ENCODE peak calls at places on chromosomes 6 and 20, in nine cellular contexts. One of them, this sample, is unnamed.

GRCh38 chr20:49906615-49907154 is 8.6 kb downstream of the SPATA2 start:
- DNase-seq in mesothelial cell of epicardium: no peak
- DNase-seq in NB4: no peak
- DNase-seq in AG10803: no peak
- DNase-seq in nephron progenitor cell: no peak
- DNase-seq in anterior cingulate cortex: no peak
- DNase-seq in OCI-LY7: no peak
- DNase-seq in transverse colon: no peak
- DNase-seq in A172: no peak
- DNase-seq in this sample: no peak

GRCh38 chr6:125304970-125305369 is 3.2 kb upstream of the HDDC2 start:
- DNase-seq in mesothelial cell of epicardium: no peak
- DNase-seq in NB4: no peak
- DNase-seq in AG10803: no peak
- DNase-seq in nephron progenitor cell: no peak
- DNase-seq in anterior cingulate cortex: no peak
- DNase-seq in OCI-LY7: no peak
- DNase-seq in transverse colon: no peak
- DNase-seq in A172: no peak
- DNase-seq in this sample: no peak

GRCh38 chr6:100693249-100693927 is 187.7 kb downstream of the ASCC3 start:
- DNase-seq in mesothelial cell of epicardium: no peak
- DNase-seq in NB4: no peak
- DNase-seq in AG10803: no peak
- DNase-seq in nephron progenitor cell: no peak
- DNase-seq in anterior cingulate cortex: no peak
- DNase-seq in OCI-LY7: no peak
- DNase-seq in transverse colon: no peak
- DNase-seq in A172: no peak
- DNase-seq in this sample: no peak

GRCh38 chr6:94045473-94045872 is 626.1 kb upstream of the EPHA7 start:
- DNase-seq in mesothelial cell of epicardium: no peak
- DNase-seq in NB4: no peak
- DNase-seq in AG10803: no peak
- DNase-seq in nephron progenitor cell: no peak
- DNase-seq in anterior cingulate cortex: no peak
- DNase-seq in OCI-LY7: no peak
- DNase-seq in transverse colon: no peak
- DNase-seq in A172: no peak
- DNase-seq in this sample: no peak

GRCh38 chr6:4672772-4673171 is 103.4 kb upstream of the CDYL start:
- DNase-seq in mesothelial cell of epicardium: no peak
- DNase-seq in NB4: no peak
- DNase-seq in AG10803: peak
- DNase-seq in nephron progenitor cell: no peak
- DNase-seq in anterior cingulate cortex: no peak
- DNase-seq in OCI-LY7: no peak
- DNase-seq in transverse colon: no peak
- DNase-seq in A172: no peak
- DNase-seq in this sample: no peak

GRCh38 chr20:37556538-37556937 is 28.9 kb upstream of the BLCAP start:
- DNase-seq in mesothelial cell of epicardium: no peak
- DNase-seq in NB4: no peak
- DNase-seq in AG10803: no peak
- DNase-seq in nephron progenitor cell: no peak
- DNase-seq in anterior cingulate cortex: no peak
- DNase-seq in OCI-LY7: no peak
- DNase-seq in transverse colon: no peak
- DNase-seq in A172: no peak
- DNase-seq in this sample: no peak

GRCh38 chr6:168123165-168123911 is 44.3 kb upstream of the FRMD1 start:
- DNase-seq in mesothelial cell of epicardium: peak
- DNase-seq in NB4: no peak
- DNase-seq in AG10803: no peak
- DNase-seq in nephron progenitor cell: no peak
- DNase-seq in anterior cingulate cortex: no peak
- DNase-seq in OCI-LY7: no peak
- DNase-seq in transverse colon: no peak
- DNase-seq in A172: no peak
- DNase-seq in this sample: no peak

GRCh38 chr20:47484303-47484702 is 17.4 kb upstream of the NCOA3 start:
- DNase-seq in mesothelial cell of epicardium: no peak
- DNase-seq in NB4: no peak
- DNase-seq in AG10803: no peak
- DNase-seq in nephron progenitor cell: no peak
- DNase-seq in anterior cingulate cortex: no peak
- DNase-seq in OCI-LY7: peak
- DNase-seq in transverse colon: no peak
- DNase-seq in A172: no peak
- DNase-seq in this sample: no peak

GRCh38 chr6:144551339-144551738 is 266.2 kb downstream of the UTRN start:
- DNase-seq in mesothelial cell of epicardium: no peak
- DNase-seq in NB4: no peak
- DNase-seq in AG10803: no peak
- DNase-seq in nephron progenitor cell: no peak
- DNase-seq in anterior cingulate cortex: no peak
- DNase-seq in OCI-LY7: no peak
- DNase-seq in transverse colon: no peak
- DNase-seq in A172: no peak
- DNase-seq in this sample: no peak

GRCh38 chr6:137191238-137191637 is 17.8 kb upstream of the IL22RA2 start:
- DNase-seq in mesothelial cell of epicardium: no peak
- DNase-seq in NB4: no peak
- DNase-seq in AG10803: no peak
- DNase-seq in nephron progenitor cell: no peak
- DNase-seq in anterior cingulate cortex: no peak
- DNase-seq in OCI-LY7: no peak
- DNase-seq in transverse colon: no peak
- DNase-seq in A172: no peak
- DNase-seq in this sample: no peak

GRCh38 chr20:62913043-62913630 is 13.2 kb downstream of the DIDO1 start:
- DNase-seq in mesothelial cell of epicardium: no peak
- DNase-seq in NB4: no peak
- DNase-seq in AG10803: no peak
- DNase-seq in nephron progenitor cell: no peak
- DNase-seq in anterior cingulate cortex: no peak
- DNase-seq in OCI-LY7: no peak
- DNase-seq in transverse colon: no peak
- DNase-seq in A172: no peak
- DNase-seq in this sample: no peak

GRCh38 chr6:158081657-158081935 is 86.5 kb downstream of the SERAC1 start:
- DNase-seq in mesothelial cell of epicardium: no peak
- DNase-seq in NB4: peak
- DNase-seq in AG10803: no peak
- DNase-seq in nephron progenitor cell: no peak
- DNase-seq in anterior cingulate cortex: no peak
- DNase-seq in OCI-LY7: no peak
- DNase-seq in transverse colon: no peak
- DNase-seq in A172: no peak
- DNase-seq in this sample: no peak

GRCh38 chr6:149166324-149166723 is 151.2 kb upstream of the TAB2 start:
- DNase-seq in mesothelial cell of epicardium: no peak
- DNase-seq in NB4: no peak
- DNase-seq in AG10803: no peak
- DNase-seq in nephron progenitor cell: no peak
- DNase-seq in anterior cingulate cortex: no peak
- DNase-seq in OCI-LY7: no peak
- DNase-seq in transverse colon: no peak
- DNase-seq in A172: no peak
- DNase-seq in this sample: no peak

GRCh38 chr6:75579951-75580350 is 21.7 kb upstream of the SENP6 start:
- DNase-seq in mesothelial cell of epicardium: no peak
- DNase-seq in NB4: no peak
- DNase-seq in AG10803: no peak
- DNase-seq in nephron progenitor cell: no peak
- DNase-seq in anterior cingulate cortex: no peak
- DNase-seq in OCI-LY7: no peak
- DNase-seq in transverse colon: no peak
- DNase-seq in A172: peak
- DNase-seq in this sample: no peak

GRCh38 chr6:56091159-56091869 is 156.1 kb downstream of the COL21A1 start:
- DNase-seq in mesothelial cell of epicardium: no peak
- DNase-seq in NB4: peak
- DNase-seq in AG10803: peak
- DNase-seq in nephron progenitor cell: no peak
- DNase-seq in anterior cingulate cortex: no peak
- DNase-seq in OCI-LY7: no peak
- DNase-seq in transverse colon: no peak
- DNase-seq in A172: peak
- DNase-seq in this sample: peak

GRCh38 chr6:169253745-169254238 is at the start of gene THBS2:
- DNase-seq in mesothelial cell of epicardium: no peak
- DNase-seq in NB4: no peak
- DNase-seq in AG10803: peak
- DNase-seq in nephron progenitor cell: peak
- DNase-seq in anterior cingulate cortex: no peak
- DNase-seq in OCI-LY7: no peak
- DNase-seq in transverse colon: peak
- DNase-seq in A172: peak
- DNase-seq in this sample: peak

GRCh38 chr6:20200761-20201160 is 11.5 kb downstream of the MBOAT1 start:
- DNase-seq in mesothelial cell of epicardium: no peak
- DNase-seq in NB4: no peak
- DNase-seq in AG10803: peak
- DNase-seq in nephron progenitor cell: no peak
- DNase-seq in anterior cingulate cortex: no peak
- DNase-seq in OCI-LY7: no peak
- DNase-seq in transverse colon: no peak
- DNase-seq in A172: no peak
- DNase-seq in this sample: no peak

GRCh38 chr6:139944131-139944530 is 569.7 kb upstream of the CITED2 start:
- DNase-seq in mesothelial cell of epicardium: no peak
- DNase-seq in NB4: no peak
- DNase-seq in AG10803: no peak
- DNase-seq in nephron progenitor cell: no peak
- DNase-seq in anterior cingulate cortex: no peak
- DNase-seq in OCI-LY7: no peak
- DNase-seq in transverse colon: no peak
- DNase-seq in A172: no peak
- DNase-seq in this sample: no peak

GRCh38 chr6:48426636-48427035 is 315.6 kb upstream of the PTCHD4 start:
- DNase-seq in mesothelial cell of epicardium: no peak
- DNase-seq in NB4: peak
- DNase-seq in AG10803: peak
- DNase-seq in nephron progenitor cell: no peak
- DNase-seq in anterior cingulate cortex: no peak
- DNase-seq in OCI-LY7: no peak
- DNase-seq in transverse colon: no peak
- DNase-seq in A172: peak
- DNase-seq in this sample: peak

GRCh38 chr6:142300302-142300701 is 1.5 kb upstream of the ADGRG6 start:
- DNase-seq in mesothelial cell of epicardium: no peak
- DNase-seq in NB4: no peak
- DNase-seq in AG10803: no peak
- DNase-seq in nephron progenitor cell: no peak
- DNase-seq in anterior cingulate cortex: no peak
- DNase-seq in OCI-LY7: no peak
- DNase-seq in transverse colon: no peak
- DNase-seq in A172: no peak
- DNase-seq in this sample: no peak

GRCh38 chr20:47274449-47275108 is 81.9 kb downstream of the ZMYND8 start:
- DNase-seq in mesothelial cell of epicardium: no peak
- DNase-seq in NB4: peak
- DNase-seq in AG10803: peak
- DNase-seq in nephron progenitor cell: no peak
- DNase-seq in anterior cingulate cortex: no peak
- DNase-seq in OCI-LY7: no peak
- DNase-seq in transverse colon: no peak
- DNase-seq in A172: peak
- DNase-seq in this sample: peak

This sample was measured in foreskin fibroblast.